ENCODE peak calls at places on chromosomes 3 and 15, in eight cellular contexts. O, B, L, W, V, U, C and G are unnamed samples.
A peak's percentile ranks its signal among the peaks of the same experiment; 100 is the strongest.

GRCh38 chr3:111151438-111151837 is 79.8 kb downstream of the NECTIN3 start:
- DNase-seq in W (no peak), U (peak; percentile 69), B (peak; percentile 71), O (no peak), V (no peak), L (no peak), C (no peak), G (no peak)

GRCh38 chr15:30043211-30043655 is 39.5 kb upstream of the GOLGA8J start:
- DNase-seq in U (no peak), B (no peak), W (no peak), C (peak; percentile 33), O (no peak), V (no peak), L (no peak), G (peak; percentile 7)

GRCh38 chr15:44147636-44148035 is 47.4 kb downstream of the FRMD5 start:
- DNase-seq in C (no peak), L (no peak), O (no peak), W (no peak), B (no peak), V (no peak), U (no peak), G (no peak)

GRCh38 chr15:25811481-25811906 is 51.6 kb downstream of the ATP10A start:
- DNase-seq in U (no peak), O (no peak), W (no peak), B (no peak), L (peak; percentile 25), V (no peak), C (no peak), G (no peak)

GRCh38 chr3:146177072-146177936 is 16.3 kb upstream of the PLOD2 start:
- DNase-seq in U (no peak), W (peak; percentile 64), V (no peak), B (no peak), L (no peak), O (no peak), C (no peak), G (no peak)

GRCh38 chr15:49045691-49046112 is 544 bp downstream of the SECISBP2L start:
- DNase-seq in O (peak; percentile 9), V (peak; percentile 15), W (no peak), U (peak; percentile 14), L (no peak), C (no peak), B (no peak), G (no peak)

GRCh38 chr3:150751781-150752263 is 11.1 kb downstream of the SIAH2 start:
- DNase-seq in O (no peak), V (no peak), L (no peak), U (peak; percentile 63), C (no peak), W (no peak), B (no peak), G (no peak)

GRCh38 chr15:90101130-90101968 is 919 bp downstream of the IDH2 start:
- DNase-seq in B (no peak), V (no peak), L (peak; percentile 29), O (no peak), U (peak; percentile 36), W (peak; percentile 79), C (peak; percentile 38), G (peak; percentile 64)

GRCh38 chr3:48219543-48219942 is 3.8 kb upstream of the CAMP start:
- DNase-seq in U (no peak), O (no peak), C (no peak), L (no peak), V (no peak), W (peak; percentile 79), B (no peak), G (no peak)

GRCh38 chr15:93179704-93180103 is 90.7 kb upstream of the RGMA start:
- DNase-seq in L (no peak), O (no peak), V (no peak), W (no peak), B (no peak), U (peak; percentile 34), C (peak; percentile 79), G (no peak)

GRCh38 chr3:184740509-184741258 is 28.8 kb upstream of the MAGEF1 start:
- DNase-seq in B (peak; percentile 46), U (no peak), C (peak; percentile 14), L (no peak), W (no peak), O (no peak), V (no peak), G (no peak)

GRCh38 chr15:39171944-39172368 is 408.9 kb upstream of the THBS1 start:
- DNase-seq in B (peak; percentile 90), L (no peak), U (peak; percentile 79), C (peak; percentile 93), O (no peak), V (no peak), W (no peak), G (peak; percentile 77)

GRCh38 chr15:50906954-50907865 is 1.3 kb upstream of the AP4E1 start:
- DNase-seq in C (peak; percentile 8), U (peak; percentile 24), B (no peak), O (peak; percentile 54), W (no peak), V (peak; percentile 33), L (peak; percentile 82), G (no peak)

GRCh38 chr3:10419637-10420232 is 85.7 kb downstream of the ATP2B2 start:
- DNase-seq in U (no peak), B (no peak), C (no peak), V (no peak), W (no peak), L (peak; percentile 18), O (peak; percentile 36), G (no peak)